ENCODE peak calls at places on chromosome 18, in six cellular contexts. J is psoas muscle, T is transverse colon, C is BJ, G is WTC11, N is kidney. B is an unnamed sample.

GRCh38 chr18:60935046-60935445 is 398.2 kb upstream of the CDH20 start:
- DNase-seq in T (no peak), C (no peak), G (no peak), J (no peak), N (no peak), B (peak; percentile 27)

GRCh38 chr18:26777316-26778053 is 88.0 kb downstream of the AQP4 start:
- DNase-seq in T (no peak), G (no peak), N (no peak), C (no peak), J (no peak), B (no peak)

GRCh38 chr18:47115205-47115604 is 35.1 kb downstream of the HDHD2 start:
- DNase-seq in J (no peak), T (no peak), C (no peak), G (no peak), N (no peak), B (no peak)

GRCh38 chr18:54480616-54481015 is 110.4 kb upstream of the DYNAP start:
- DNase-seq in N (no peak), C (no peak), G (no peak), J (no peak), T (no peak), B (no peak)

GRCh38 chr18:59481436-59481835 is 122.4 kb upstream of the LMAN1 start:
- DNase-seq in N (no peak), C (no peak), G (no peak), J (no peak), T (no peak), B (no peak)

GRCh38 chr18:76450912-76451421 is 44.1 kb downstream of the ZNF516 start:
- DNase-seq in G (no peak), J (peak; percentile 77), C (no peak), N (peak; percentile 88), T (peak; percentile 42), B (no peak)

GRCh38 chr18:73719611-73720010 is 428.0 kb downstream of the FBXO15 start:
- DNase-seq in G (no peak), N (no peak), J (no peak), C (no peak), T (no peak), B (no peak)

GRCh38 chr18:6959110-6959509 is 158.5 kb downstream of the LAMA1 start:
- DNase-seq in C (no peak), T (no peak), J (no peak), N (peak; percentile 60), G (no peak), B (no peak)

GRCh38 chr18:63237911-63238710 is 81.5 kb downstream of the BCL2 start:
- DNase-seq in C (peak; percentile 61), G (peak; percentile 43), T (peak; percentile 35), N (no peak), J (peak; percentile 24), B (peak; percentile 64)

GRCh38 chr18:70227438-70227837 is 22.0 kb upstream of the RTTN start:
- DNase-seq in C (no peak), J (no peak), T (no peak), N (no peak), G (no peak), B (no peak)

GRCh38 chr18:23136326-23137092 is 1.2 kb downstream of the CABLES1 start:
- DNase-seq in G (peak; percentile 34), N (peak; percentile 90), J (peak; percentile 39), C (no peak), T (no peak), B (no peak)

GRCh38 chr18:25299426-25299825 is 52.5 kb downstream of the ZNF521 start:
- DNase-seq in G (no peak), J (no peak), N (no peak), C (peak; percentile 61), T (no peak), B (peak; percentile 41)

GRCh38 chr18:3585656-3586509 is 135.9 kb downstream of the TGIF1 start:
- DNase-seq in J (peak; percentile 80), N (peak; percentile 87), C (no peak), T (peak; percentile 90), G (peak; percentile 90), B (no peak)

GRCh38 chr18:47261902-47262301 is 10.4 kb upstream of the SKOR2 start:
- DNase-seq in G (no peak), T (no peak), N (no peak), C (no peak), J (no peak), B (no peak)

GRCh38 chr18:67132919-67133318 is 383.6 kb downstream of the DSEL start:
- DNase-seq in J (no peak), C (no peak), T (no peak), G (no peak), N (no peak), B (no peak)

GRCh38 chr18:53603281-53603680 is 621.2 kb downstream of the MBD2 start:
- DNase-seq in G (no peak), J (no peak), N (no peak), C (no peak), T (no peak), B (no peak)

GRCh38 chr18:45568017-45568416 is 47.3 kb upstream of the SLC14A2 start:
- DNase-seq in C (no peak), G (no peak), T (no peak), J (no peak), N (no peak), B (no peak)
- TF ChIP-seq CTCF in C (no peak), G (no peak), T (no peak), J (no peak), N (no peak), B (no peak)

GRCh38 chr18:29191263-29191662 is 1014.3 kb upstream of the CDH2 start:
- DNase-seq in G (no peak), T (no peak), N (no peak), C (no peak), J (no peak), B (no peak)
- TF ChIP-seq CTCF in G (no peak), T (no peak), N (peak; percentile 5), C (peak; percentile 47), J (no peak), B (peak; percentile 37)

DNA sequence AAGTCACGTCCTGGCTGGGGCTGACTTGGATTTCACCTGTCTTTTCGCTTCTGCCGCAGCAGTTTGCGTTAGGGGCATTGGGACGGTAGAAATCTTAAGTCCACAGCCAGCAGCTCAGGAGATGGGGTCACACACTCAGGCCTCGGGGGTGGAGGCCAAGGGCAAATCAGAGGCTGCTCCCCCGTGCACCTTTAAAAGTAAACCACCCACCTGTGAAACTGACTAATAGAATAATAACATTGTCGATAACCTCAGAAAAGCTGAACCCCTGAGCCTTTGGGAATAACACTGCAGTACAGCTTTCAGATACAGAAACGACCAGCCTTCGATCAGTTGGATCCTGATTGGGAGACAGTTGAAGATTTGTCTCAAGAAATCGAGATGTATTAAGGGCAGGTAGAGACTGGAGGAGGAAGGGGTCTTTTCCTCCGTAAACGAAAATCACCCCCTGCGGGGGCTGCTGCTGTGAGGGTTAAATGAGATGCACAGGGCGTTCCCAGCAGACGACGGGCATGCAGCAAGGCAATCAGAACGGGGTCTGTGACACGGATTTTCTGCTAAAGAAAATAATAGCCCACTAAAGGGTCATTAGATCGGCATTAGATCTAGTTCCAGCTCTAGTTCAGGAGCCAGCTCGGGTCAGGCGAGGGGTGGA is 16.4 kb upstream of the NFATC1 start:
- DNase-seq in J (no peak), C (no peak), T (no peak), G (no peak), N (no peak), B (no peak)
- TF ChIP-seq CTCF in J (no peak), C (no peak), T (no peak), G (no peak), N (no peak), B (no peak)

GRCh38 chr18:12155996-12156395 is 62.4 kb downstream of the ANKRD62 start:
- DNase-seq in N (no peak), J (no peak), C (no peak), G (no peak), T (no peak), B (peak; percentile 24)
- TF ChIP-seq CTCF in N (no peak), J (no peak), C (no peak), G (no peak), T (no peak), B (no peak)

GRCh38 chr18:11908182-11909080 is at the start of gene MPPE1:
- DNase-seq in N (peak; percentile 97), T (peak; percentile 93), J (peak; percentile 92), G (peak; percentile 88), C (peak; percentile 26), B (peak; percentile 66)
- TF ChIP-seq CTCF in N (no peak), T (no peak), J (no peak), G (no peak), C (no peak), B (no peak)

GRCh38 chr18:9808530-9809241 is 77.1 kb upstream of the TXNDC2 start:
- DNase-seq in G (peak; percentile 68), T (no peak), C (no peak), J (no peak), N (no peak), B (no peak)

GRCh38 chr18:9810216-9810804 is 75.5 kb upstream of the TXNDC2 start:
- DNase-seq in G (no peak), N (no peak), C (no peak), T (no peak), J (no peak), B (no peak)

GRCh38 chr18:9809686-9810085 is 76.1 kb upstream of the TXNDC2 start:
- DNase-seq in C (no peak), G (no peak), J (no peak), T (no peak), N (no peak), B (no peak)

GRCh38 chr18:9811978-9812377 is 73.8 kb upstream of the TXNDC2 start:
- DNase-seq in T (no peak), N (no peak), J (no peak), G (no peak), C (no peak), B (no peak)

GRCh38 chr18:9810994-9811393 is 74.8 kb upstream of the TXNDC2 start:
- DNase-seq in G (peak; percentile 42), J (no peak), T (no peak), C (no peak), N (no peak), B (no peak)
- TF ChIP-seq CTCF in G (no peak), J (peak; percentile 18), T (no peak), C (no peak), N (no peak), B (no peak)

DNA sequence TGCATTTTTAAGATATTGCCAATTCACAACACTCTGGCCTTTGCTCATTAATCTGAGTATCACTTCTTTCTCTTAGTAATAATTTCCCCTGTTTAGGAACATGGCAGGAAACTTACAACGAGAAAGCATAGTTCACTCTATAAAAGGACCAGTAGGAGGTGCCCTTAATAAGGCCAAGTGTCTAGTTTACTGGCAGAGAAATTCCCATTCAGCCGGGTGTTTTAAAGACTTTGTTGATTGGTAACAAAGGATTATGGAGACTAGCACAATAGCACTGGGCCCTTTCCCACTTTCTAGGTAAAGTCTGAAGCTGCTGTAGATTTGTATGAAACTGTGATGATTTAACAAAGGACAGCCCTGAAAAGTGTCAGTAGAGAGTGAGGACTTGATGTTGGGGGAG is 3.1 kb downstream of the DCC start:
- DNase-seq in J (no peak), N (no peak), G (no peak), T (no peak), C (no peak), B (no peak)
- TF ChIP-seq CTCF in J (no peak), N (no peak), G (no peak), T (peak; percentile 6), C (no peak), B (no peak)